ENCODE peak calls at places on chromosomes 7 and 10, in eight cellular contexts. E is NCI-H774; A is mammary epithelial cell; X is H9; U is T-helper 9 cell; N is psoas muscle; V is HuH-7; Z is stimulated activated CD8-positive, alpha-beta memory T cell treated with anti-CD3 and anti-CD28 coated beads, Interleukin-7, amount 100 ng/mL, for 24 hours. C is an unnamed sample.

GRCh38 chr10:70656489-70656888 is 15.8 kb upstream of the ADAMTS14 start:
- DNase-seq in Z (peak), E (no peak), V (no peak), U (no peak), N (no peak), A (peak), X (no peak), C (peak)

GRCh38 chr7:127886248-127886647 is 145.0 kb downstream of the LRRC4 start:
- DNase-seq in N (no peak), X (no peak), A (no peak), V (no peak), Z (no peak), U (no peak), E (no peak), C (no peak)

GRCh38 chr7:155965010-155965409 is 152.7 kb upstream of the SHH start:
- DNase-seq in U (no peak), Z (no peak), E (no peak), V (no peak), X (peak), N (no peak), A (peak), C (peak)

GRCh38 chr10:61655335-61655851 is 7.3 kb upstream of the CABCOCO1 start:
- DNase-seq in X (no peak), N (no peak), A (no peak), E (no peak), V (no peak), U (no peak), Z (no peak), C (no peak)

GRCh38 chr10:34076443-34076842 is 738.7 kb downstream of the PARD3 start:
- DNase-seq in N (no peak), U (no peak), Z (no peak), A (no peak), E (no peak), X (no peak), V (no peak), C (no peak)

GRCh38 chr10:78742730-78743615 is 325.8 kb upstream of the ZMIZ1 start:
- DNase-seq in N (peak), X (no peak), U (no peak), V (no peak), E (peak), A (no peak), Z (no peak), C (no peak)

GRCh38 chr10:101576229-101576863 is 11.7 kb downstream of the POLL start:
- DNase-seq in N (peak), X (no peak), E (no peak), A (peak), V (no peak), Z (no peak), U (no peak), C (peak)

GRCh38 chr10:88165849-88166271 is 302.4 kb downstream of the PTEN start:
- DNase-seq in E (no peak), X (no peak), Z (no peak), U (no peak), N (no peak), V (no peak), A (no peak), C (no peak)

GRCh38 chr10:91604462-91604935 is 28.4 kb downstream of the PPP1R3C start:
- DNase-seq in X (no peak), E (no peak), A (no peak), N (no peak), Z (no peak), V (no peak), U (no peak), C (no peak)

GRCh38 chr7:7330997-7331396 is 148.7 kb downstream of the C1GALT1 start:
- DNase-seq in A (no peak), X (no peak), U (no peak), E (no peak), V (peak), Z (no peak), N (no peak), C (no peak)

GRCh38 chr7:91288208-91288824 is 24.1 kb downstream of the FZD1 start:
- DNase-seq in N (no peak), Z (no peak), E (no peak), X (peak), V (no peak), U (no peak), A (peak), C (peak)

GRCh38 chr10:85612378-85612775 is 754.2 kb downstream of the GRID1 start:
- DNase-seq in A (no peak), V (no peak), N (no peak), U (peak), E (no peak), Z (no peak), X (no peak), C (no peak)

GRCh38 chr7:978049-978346 is 2.6 kb upstream of the COX19 start:
- DNase-seq in N (no peak), Z (no peak), V (no peak), X (no peak), U (no peak), A (no peak), E (no peak), C (no peak)

GRCh38 chr7:134879815-134880475 is 100.5 kb downstream of the CALD1 start:
- DNase-seq in N (no peak), Z (no peak), V (no peak), E (no peak), A (no peak), X (no peak), U (no peak), C (no peak)

GRCh38 chr7:132328047-132328620 is 248.1 kb downstream of the PLXNA4 start:
- DNase-seq in U (no peak), X (no peak), A (no peak), E (no peak), Z (no peak), V (no peak), N (no peak), C (no peak)

GRCh38 chr10:80276335-80276734 is 13.1 kb downstream of the MAT1A start:
- DNase-seq in U (no peak), Z (no peak), E (no peak), X (no peak), N (no peak), V (no peak), A (no peak), C (no peak)

GRCh38 chr10:123326674-123327073 is 172.5 kb downstream of the BUB3 start:
- DNase-seq in E (no peak), Z (no peak), X (no peak), N (no peak), V (no peak), U (no peak), A (no peak), C (no peak)

GRCh38 chr10:46052791-46053375 is 6.8 kb upstream of the MSMB start:
- DNase-seq in V (no peak), U (no peak), A (peak), X (no peak), E (no peak), N (no peak), Z (no peak), C (peak)

GRCh38 chr7:44184221-44184873 is 4.9 kb downstream of the GCK start:
- DNase-seq in X (no peak), N (no peak), U (no peak), V (no peak), E (no peak), A (peak), Z (no peak), C (peak)

GRCh38 chr10:77185696-77186095 is 451.9 kb downstream of the KCNMA1 start:
- DNase-seq in N (no peak), E (no peak), X (no peak), A (no peak), V (peak), Z (no peak), U (no peak), C (no peak)

GRCh38 chr10:94608530-94608929 is 62.9 kb downstream of the HELLS start:
- DNase-seq in U (no peak), N (no peak), E (no peak), V (no peak), A (no peak), Z (no peak), X (no peak), C (no peak)

GRCh38 chr7:133854739-133855138 is 272.4 kb upstream of the LRGUK start:
- DNase-seq in A (peak), U (no peak), Z (no peak), N (no peak), E (peak), V (peak), X (no peak), C (peak)

GRCh38 chr7:95190515-95190914 is 133.8 kb downstream of the PON1 start:
- DNase-seq in N (no peak), A (peak), E (no peak), Z (no peak), U (no peak), X (peak), V (no peak), C (peak)

GRCh38 chr10:107653832-107654287 is 489.4 kb upstream of the SORCS1 start:
- DNase-seq in E (no peak), V (no peak), X (no peak), N (no peak), Z (no peak), A (peak), U (no peak), C (peak)

GRCh38 chr7:12730523-12730922 is 43.1 kb downstream of the ARL4A start:
- DNase-seq in N (no peak), X (no peak), U (no peak), Z (no peak), E (no peak), V (no peak), A (no peak), C (no peak)

GRCh38 chr7:106957766-106958165 is 86.7 kb upstream of the PRKAR2B start:
- DNase-seq in E (no peak), U (no peak), V (no peak), A (peak), Z (no peak), N (no peak), X (no peak), C (peak)

GRCh38 chr7:79593819-79594218 is 140.4 kb upstream of the MAGI2 start:
- DNase-seq in U (no peak), Z (no peak), E (no peak), N (no peak), V (no peak), A (no peak), X (no peak), C (no peak)

GRCh38 chr7:29485376-29486190 is 78.1 kb upstream of the PRR15 start:
- DNase-seq in N (no peak), V (no peak), A (no peak), X (no peak), Z (no peak), U (no peak), E (no peak), C (no peak)

GRCh38 chr10:126062132-126063032 is 166.0 kb downstream of the FANK1 start:
- DNase-seq in N (peak), V (no peak), A (peak), X (no peak), E (no peak), Z (no peak), U (no peak), C (peak)

GRCh38 chr7:74709880-74710671 is 52.6 kb downstream of the GTF2I start:
- DNase-seq in U (no peak), X (no peak), Z (no peak), E (no peak), N (no peak), V (peak), A (peak), C (no peak)

GRCh38 chr10:24701447-24701846 is 22.2 kb downstream of the ARHGAP21 start:
- DNase-seq in V (no peak), U (no peak), X (no peak), A (no peak), Z (no peak), E (no peak), N (no peak), C (no peak)

GRCh38 chr10:75105576-75106197 is 5.8 kb upstream of the SAMD8 start:
- DNase-seq in X (no peak), U (no peak), Z (no peak), E (no peak), V (no peak), N (no peak), A (no peak), C (no peak)

GRCh38 chr7:129210256-129210988 is 14.4 kb upstream of the AHCYL2 start:
- DNase-seq in A (peak), Z (peak), X (peak), N (peak), E (peak), V (peak), U (peak), C (peak)

GRCh38 chr10:34698979-34699378 is 116.1 kb downstream of the PARD3 start:
- DNase-seq in U (no peak), A (peak), V (no peak), E (no peak), Z (no peak), N (no peak), X (no peak), C (peak)

GRCh38 chr7:21013765-21014502 is 227.2 kb upstream of the SP8 start:
- DNase-seq in U (no peak), X (no peak), Z (no peak), N (no peak), V (no peak), E (no peak), A (peak), C (peak)

GRCh38 chr10:19719320-19719719 is 96.9 kb upstream of the PLXDC2 start:
- DNase-seq in Z (no peak), A (no peak), N (no peak), U (no peak), E (no peak), X (no peak), V (no peak), C (no peak)

GRCh38 chr7:135558337-135558767 is 635 bp downstream of the NUP205 start:
- DNase-seq in E (peak), A (peak), U (peak), V (peak), N (peak), Z (peak), X (peak), C (peak)

GRCh38 chr7:116626886-116627285 is 45.1 kb upstream of the MET start:
- DNase-seq in E (no peak), U (no peak), Z (no peak), N (no peak), A (no peak), X (no peak), V (no peak), C (no peak)

GRCh38 chr7:112211348-112211907 is 4.9 kb downstream of the ZNF277 start:
- DNase-seq in V (peak), E (no peak), Z (no peak), A (no peak), N (no peak), X (no peak), U (no peak), C (peak)

C was measured in epithelial cell of esophagus.